ENCODE peak calls at places on chromosomes 16 and 17, in six cellular contexts. One of them, this sample, is unnamed.

GRCh38 chr17:12568358-12569251 is 97.1 kb upstream of the MYOCD start:
- DNase-seq in dermis microvascular lymphatic vessel endothelial cell: no peak
- DNase-seq in EH: peak
- DNase-seq in neural crest cell: no peak
- DNase-seq in endothelial cell: no peak
- DNase-seq in HT1080: no peak
- DNase-seq in this sample: no peak

GRCh38 chr17:46929413-46929812 is 6.5 kb downstream of the GOSR2 start:
- DNase-seq in HT1080: peak
- DNase-seq in neural crest cell: no peak
- DNase-seq in dermis microvascular lymphatic vessel endothelial cell: peak
- DNase-seq in EH: peak
- DNase-seq in endothelial cell: no peak
- DNase-seq in this sample: no peak

GRCh38 chr17:7263801-7264078 is 1.5 kb upstream of the CLDN7 start:
- DNase-seq in neural crest cell: no peak
- DNase-seq in endothelial cell: no peak
- DNase-seq in HT1080: no peak
- DNase-seq in EH: no peak
- DNase-seq in dermis microvascular lymphatic vessel endothelial cell: no peak
- DNase-seq in this sample: no peak

GRCh38 chr17:12990926-12991325 is 26.9 kb downstream of the ELAC2 start:
- DNase-seq in endothelial cell: no peak
- DNase-seq in EH: no peak
- DNase-seq in HT1080: no peak
- DNase-seq in neural crest cell: no peak
- DNase-seq in dermis microvascular lymphatic vessel endothelial cell: no peak
- DNase-seq in this sample: no peak

GRCh38 chr16:50497592-50497991 is 50.6 kb upstream of the NKD1 start:
- DNase-seq in endothelial cell: no peak
- DNase-seq in dermis microvascular lymphatic vessel endothelial cell: no peak
- DNase-seq in neural crest cell: no peak
- DNase-seq in EH: peak
- DNase-seq in HT1080: peak
- DNase-seq in this sample: peak

GRCh38 chr17:77400445-77400870 is 259.7 kb downstream of the SEC14L1 start:
- DNase-seq in HT1080: no peak
- DNase-seq in dermis microvascular lymphatic vessel endothelial cell: peak
- DNase-seq in EH: no peak
- DNase-seq in neural crest cell: no peak
- DNase-seq in endothelial cell: peak
- DNase-seq in this sample: no peak

GRCh38 chr17:8922451-8922850 is 43.1 kb downstream of the PIK3R5 start:
- DNase-seq in neural crest cell: no peak
- DNase-seq in HT1080: peak
- DNase-seq in endothelial cell: no peak
- DNase-seq in EH: peak
- DNase-seq in dermis microvascular lymphatic vessel endothelial cell: no peak
- DNase-seq in this sample: no peak

GRCh38 chr17:74632196-74632540 is 8.6 kb upstream of the CD300E start:
- DNase-seq in EH: no peak
- DNase-seq in dermis microvascular lymphatic vessel endothelial cell: no peak
- DNase-seq in HT1080: no peak
- DNase-seq in endothelial cell: no peak
- DNase-seq in neural crest cell: no peak
- DNase-seq in this sample: no peak

GRCh38 chr16:1559446-1559975 is 26.0 kb downstream of the TMEM204 start:
- DNase-seq in EH: no peak
- DNase-seq in neural crest cell: no peak
- DNase-seq in endothelial cell: no peak
- DNase-seq in dermis microvascular lymphatic vessel endothelial cell: peak
- DNase-seq in HT1080: no peak
- DNase-seq in this sample: no peak

GRCh38 chr17:14341866-14342265 is 41.0 kb downstream of the HS3ST3B1 start:
- DNase-seq in HT1080: no peak
- DNase-seq in dermis microvascular lymphatic vessel endothelial cell: no peak
- DNase-seq in neural crest cell: no peak
- DNase-seq in endothelial cell: no peak
- DNase-seq in EH: no peak
- DNase-seq in this sample: no peak

GRCh38 chr17:44788139-44788538 is 29.4 kb downstream of the ADAM11 start:
- DNase-seq in EH: peak
- DNase-seq in endothelial cell: no peak
- DNase-seq in dermis microvascular lymphatic vessel endothelial cell: no peak
- DNase-seq in neural crest cell: no peak
- DNase-seq in HT1080: peak
- DNase-seq in this sample: no peak

GRCh38 chr17:29214215-29215146 is 32.2 kb upstream of the CRYBA1 start:
- DNase-seq in HT1080: peak
- DNase-seq in EH: no peak
- DNase-seq in neural crest cell: no peak
- DNase-seq in endothelial cell: no peak
- DNase-seq in dermis microvascular lymphatic vessel endothelial cell: no peak
- DNase-seq in this sample: no peak

GRCh38 chr17:60748232-60748631 is 70.6 kb downstream of the BCAS3 start:
- DNase-seq in endothelial cell: no peak
- DNase-seq in EH: no peak
- DNase-seq in HT1080: no peak
- DNase-seq in dermis microvascular lymphatic vessel endothelial cell: no peak
- DNase-seq in neural crest cell: no peak
- DNase-seq in this sample: no peak

GRCh38 chr16:9081183-9081582 is 10.3 kb upstream of the HAPSTR1 start:
- DNase-seq in EH: no peak
- DNase-seq in HT1080: no peak
- DNase-seq in dermis microvascular lymphatic vessel endothelial cell: no peak
- DNase-seq in neural crest cell: no peak
- DNase-seq in endothelial cell: no peak
- DNase-seq in this sample: no peak

GRCh38 chr17:42460371-42460770 is 1.7 kb downstream of the ATP6V0A1 start:
- DNase-seq in endothelial cell: no peak
- DNase-seq in dermis microvascular lymphatic vessel endothelial cell: no peak
- DNase-seq in neural crest cell: no peak
- DNase-seq in HT1080: peak
- DNase-seq in EH: peak
- DNase-seq in this sample: no peak

GRCh38 chr17:43389022-43389947 is 9.5 kb upstream of the ARL4D start:
- DNase-seq in EH: peak
- DNase-seq in neural crest cell: peak
- DNase-seq in endothelial cell: peak
- DNase-seq in dermis microvascular lymphatic vessel endothelial cell: peak
- DNase-seq in HT1080: peak
- DNase-seq in this sample: peak

GRCh38 chr17:7238418-7239090 is 703 bp downstream of the PHF23 start:
- DNase-seq in endothelial cell: no peak
- DNase-seq in dermis microvascular lymphatic vessel endothelial cell: peak
- DNase-seq in HT1080: no peak
- DNase-seq in EH: no peak
- DNase-seq in neural crest cell: no peak
- DNase-seq in this sample: peak

GRCh38 chr17:66805567-66805966 is 29.4 kb upstream of the CACNG5 start:
- DNase-seq in EH: no peak
- DNase-seq in neural crest cell: no peak
- DNase-seq in dermis microvascular lymphatic vessel endothelial cell: peak
- DNase-seq in HT1080: no peak
- DNase-seq in endothelial cell: no peak
- DNase-seq in this sample: no peak

GRCh38 chr17:2034157-2034556 is 4.2 kb downstream of the DPH1 start:
- DNase-seq in endothelial cell: no peak
- DNase-seq in dermis microvascular lymphatic vessel endothelial cell: no peak
- DNase-seq in HT1080: no peak
- DNase-seq in neural crest cell: no peak
- DNase-seq in EH: peak
- DNase-seq in this sample: no peak

GRCh38 chr17:44400226-44400847 is 10.9 kb upstream of the ITGA2B start:
- DNase-seq in dermis microvascular lymphatic vessel endothelial cell: peak
- DNase-seq in HT1080: no peak
- DNase-seq in neural crest cell: no peak
- DNase-seq in EH: peak
- DNase-seq in endothelial cell: no peak
- DNase-seq in this sample: no peak

GRCh38 chr17:52027620-52028019 is 130.9 kb downstream of the CA10 start:
- DNase-seq in dermis microvascular lymphatic vessel endothelial cell: no peak
- DNase-seq in endothelial cell: no peak
- DNase-seq in EH: peak
- DNase-seq in HT1080: peak
- DNase-seq in neural crest cell: no peak
- DNase-seq in this sample: no peak

GRCh38 chr16:16075463-16076399 is 126.3 kb downstream of the ABCC1 start:
- DNase-seq in EH: peak
- DNase-seq in endothelial cell: no peak
- DNase-seq in neural crest cell: no peak
- DNase-seq in dermis microvascular lymphatic vessel endothelial cell: no peak
- DNase-seq in HT1080: no peak
- DNase-seq in this sample: no peak

GRCh38 chr17:81444610-81445339 is 49.5 kb downstream of the BAHCC1 start:
- DNase-seq in dermis microvascular lymphatic vessel endothelial cell: no peak
- DNase-seq in HT1080: no peak
- DNase-seq in EH: no peak
- DNase-seq in neural crest cell: no peak
- DNase-seq in endothelial cell: no peak
- DNase-seq in this sample: no peak

GRCh38 chr16:84937196-84937935 is 74.0 kb downstream of the ZDHHC7 start:
- DNase-seq in dermis microvascular lymphatic vessel endothelial cell: no peak
- DNase-seq in EH: no peak
- DNase-seq in endothelial cell: no peak
- DNase-seq in HT1080: no peak
- DNase-seq in neural crest cell: no peak
- DNase-seq in this sample: no peak

GRCh38 chr17:75515523-75516254 is at the start of gene CASKIN2:
- DNase-seq in endothelial cell: peak
- DNase-seq in dermis microvascular lymphatic vessel endothelial cell: peak
- DNase-seq in HT1080: peak
- DNase-seq in EH: peak
- DNase-seq in neural crest cell: peak
- DNase-seq in this sample: peak

GRCh38 chr17:5838661-5839300 is 231.4 kb upstream of the WSCD1 start:
- DNase-seq in dermis microvascular lymphatic vessel endothelial cell: no peak
- DNase-seq in EH: no peak
- DNase-seq in HT1080: no peak
- DNase-seq in endothelial cell: peak
- DNase-seq in neural crest cell: no peak
- DNase-seq in this sample: no peak

GRCh38 chr16:24318670-24319069 is 62.5 kb downstream of the CACNG3 start:
- DNase-seq in endothelial cell: no peak
- DNase-seq in HT1080: no peak
- DNase-seq in dermis microvascular lymphatic vessel endothelial cell: no peak
- DNase-seq in neural crest cell: no peak
- DNase-seq in EH: no peak
- DNase-seq in this sample: no peak